ENCODE peak calls at places on chromosomes 5 and 9, in six cellular contexts. D is CD8-positive, alpha-beta T cell; K is kidney; C is GM03348; O is H7; H is activated CD4-positive, alpha-beta T cell treated with anti-CD3 and anti-CD28 coated beads for 48 hours. Q is an unnamed sample.

GRCh38 chr9:12916037-12916436 is 141.2 kb downstream of the LURAP1L start:
- DNase-seq in H (no peak), C (peak; percentile 13), O (no peak), D (no peak), K (no peak), Q (peak; percentile 99)

GRCh38 chr5:122142480-122142879 is 13.1 kb downstream of the ZNF474 start:
- DNase-seq in D (no peak), K (no peak), C (peak; percentile 27), O (no peak), H (no peak), Q (no peak)

GRCh38 chr5:56693220-56693579 is 122.1 kb upstream of the MAP3K1 start:
- DNase-seq in D (no peak), K (no peak), O (no peak), H (peak; percentile 66), C (no peak), Q (no peak)

GRCh38 chr9:115939065-115939765 is 214.4 kb upstream of the PAPPA start:
- DNase-seq in C (no peak), D (no peak), H (no peak), O (no peak), K (no peak), Q (no peak)

GRCh38 chr5:172707285-172708182 is 63.5 kb downstream of the DUSP1 start:
- DNase-seq in H (peak; percentile 21), O (peak; percentile 78), C (peak; percentile 73), D (no peak), K (peak; percentile 72), Q (peak; percentile 58)

GRCh38 chr5:123119334-123119986 is 30.4 kb downstream of the PRDM6 start:
- DNase-seq in D (no peak), C (peak; percentile 78), O (peak; percentile 78), H (no peak), K (peak; percentile 46), Q (no peak)

GRCh38 chr9:104895572-104895971 is 32.4 kb downstream of the ABCA1 start:
- DNase-seq in D (no peak), C (peak; percentile 79), O (no peak), H (no peak), K (no peak), Q (no peak)

GRCh38 chr5:177490992-177491391 is 6.4 kb downstream of the PDLIM7 start:
- DNase-seq in K (peak; percentile 74), D (no peak), H (no peak), C (no peak), O (peak; percentile 76), Q (no peak)

GRCh38 chr9:31597977-31598376 is 786.5 kb upstream of the ACO1 start:
- DNase-seq in H (no peak), O (no peak), K (no peak), C (no peak), D (no peak), Q (no peak)

GRCh38 chr5:124614836-124615235 is 131.6 kb downstream of the ZNF608 start:
- DNase-seq in O (no peak), C (no peak), K (no peak), H (no peak), D (no peak), Q (no peak)

GRCh38 chr9:100459963-100460362 is 13.0 kb upstream of the TMEFF1 start:
- DNase-seq in K (no peak), O (no peak), H (no peak), D (no peak), C (no peak), Q (no peak)

GRCh38 chr9:116452227-116452626 is 234.9 kb upstream of the TRIM32 start:
- DNase-seq in K (no peak), O (no peak), H (no peak), C (no peak), D (no peak), Q (no peak)

GRCh38 chr9:119088002-119088401 is 281.2 kb downstream of the BRINP1 start:
- DNase-seq in K (no peak), D (no peak), H (no peak), O (no peak), C (no peak), Q (no peak)

GRCh38 chr9:91963711-91964240 is 13.7 kb upstream of the ROR2 start:
- DNase-seq in O (no peak), K (no peak), H (no peak), D (no peak), C (no peak), Q (no peak)

GRCh38 chr5:113202904-113203716 is 226.5 kb downstream of the DCP2 start:
- DNase-seq in H (no peak), D (no peak), C (no peak), O (no peak), K (no peak), Q (no peak)